ENCODE peak calls at places on chromosomes 6 and 20, in nine cellular contexts. K is uterus, P is Peyer's patch, V is thyroid gland, C is body of pancreas, Y is heart left ventricle, I is gastrocnemius medialis, Z is IMR-90, S is HepG2. D is an unnamed sample. For H3K4me1, the result is how much of the 10 kb centered on the place peaks cover.

GRCh38 chr6:89260310-89260709 is 43.2 kb upstream of the GABRR1 start:
- DNase-seq in K (no peak), P (no peak), V (no peak), C (no peak), Y (no peak), I (no peak), Z (no peak), S (no peak), D (no peak)

GRCh38 chr6:170049641-170050491 is 241.0 kb downstream of the DLL1 start:
- DNase-seq in K (peak), P (peak), V (peak), C (peak), Y (peak), I (peak), Z (peak), S (no peak), D (peak)

GRCh38 chr6:90183587-90184333 is 112.9 kb downstream of the BACH2 start:
- DNase-seq in K (no peak), P (no peak), V (no peak), C (no peak), Y (no peak), I (no peak), Z (no peak), S (no peak), D (no peak)

GRCh38 chr6:169020821-169021220 is 232.8 kb downstream of the THBS2 start:
- DNase-seq in K (no peak), P (no peak), V (no peak), C (no peak), Y (no peak), I (no peak), Z (no peak), S (no peak), D (no peak)

GRCh38 chr20:45834797-45835161 is 1.2 kb downstream of the SNX21 start:
- DNase-seq in K (no peak), P (no peak), V (no peak), C (no peak), Y (peak), I (no peak), Z (no peak), S (no peak), D (no peak)

GRCh38 chr6:32790306-32790705 is 26.5 kb downstream of the HLA-DOB start:
- DNase-seq in K (no peak), P (no peak), V (no peak), C (no peak), Y (no peak), I (no peak), Z (no peak), S (peak), D (no peak)

GRCh38 chr20:40682104-40683045 is 6.7 kb downstream of the MAFB start:
- DNase-seq in K (no peak), P (no peak), V (peak), C (peak), Y (peak), I (no peak), Z (no peak), S (peak), D (no peak)

GRCh38 chr6:169810066-169810989 is 58.9 kb downstream of the ERMARD start:
- DNase-seq in K (no peak), P (peak), V (no peak), C (no peak), Y (no peak), I (no peak), Z (no peak), S (peak), D (peak)

GRCh38 chr6:147397306-147397705 is 111.2 kb upstream of the SAMD5 start:
- DNase-seq in K (no peak), P (no peak), V (no peak), C (no peak), Y (no peak), I (no peak), Z (no peak), S (no peak), D (no peak)

GRCh38 chr20:62350098-62350628 is 16.9 kb downstream of the LAMA5 start:
- DNase-seq in K (no peak), P (peak), V (peak), C (no peak), Y (peak), I (no peak), Z (no peak), S (no peak), D (peak)

GRCh38 chr6:2866183-2866846 is 24.7 kb upstream of the SERPINB1 start:
- DNase-seq in K (no peak), P (no peak), V (no peak), C (no peak), Y (no peak), I (no peak), Z (no peak), S (no peak), D (no peak)

GRCh38 chr6:20572940-20573339 is 38.7 kb downstream of the CDKAL1 start:
- DNase-seq in K (peak), P (no peak), V (no peak), C (no peak), Y (no peak), I (peak), Z (peak), S (peak), D (no peak)

GRCh38 chr6:11710968-11711643 is 67.5 kb downstream of the ADTRP start:
- DNase-seq in K (no peak), P (no peak), V (no peak), C (no peak), Y (no peak), I (no peak), Z (no peak), S (no peak), D (no peak)

GRCh38 chr6:10268661-10269060 is 146.2 kb downstream of the TFAP2A start:
- DNase-seq in K (no peak), P (no peak), V (no peak), C (no peak), Y (no peak), I (no peak), Z (no peak), S (no peak), D (no peak)

GRCh38 chr20:34720266-34720665 is 16.1 kb downstream of the TP53INP2 start:
- DNase-seq in K (no peak), P (no peak), V (peak), C (peak), Y (no peak), I (no peak), Z (peak), S (no peak), D (no peak)

GRCh38 chr6:9499709-9500108 is 915.2 kb downstream of the TFAP2A start:
- DNase-seq in K (no peak), P (no peak), V (no peak), C (no peak), Y (no peak), I (no peak), Z (no peak), S (no peak), D (no peak)

GRCh38 chr6:125759184-125759902 is 9.9 kb downstream of the HEY2 start:
- DNase-seq in K (no peak), P (no peak), V (no peak), C (peak), Y (peak), I (no peak), Z (no peak), S (no peak), D (no peak)

GRCh38 chr6:51844391-51844735 is 243.1 kb downstream of the PKHD1 start:
- DNase-seq in K (no peak), P (no peak), V (peak), C (no peak), Y (no peak), I (no peak), Z (no peak), S (no peak), D (no peak)

GRCh38 chr6:17968081-17968518 is 19.3 kb downstream of the KIF13A start:
- DNase-seq in K (no peak), P (no peak), V (peak), C (no peak), Y (no peak), I (peak), Z (peak), S (no peak), D (no peak)

GRCh38 chr6:54907316-54907715 is 60.7 kb downstream of the FAM83B start:
- DNase-seq in K (no peak), P (no peak), V (no peak), C (no peak), Y (no peak), I (no peak), Z (no peak), S (no peak), D (no peak)

GRCh38 chr20:26218301-26218700 is 521.6 kb upstream of the ZNF337 start:
- DNase-seq in K (no peak), P (no peak), V (no peak), C (no peak), Y (no peak), I (no peak), Z (peak), S (no peak), D (no peak)

GRCh38 chr6:150910561-150910960 is 45.1 kb downstream of the MTHFD1L start:
- DNase-seq in K (no peak), P (no peak), V (no peak), C (no peak), Y (no peak), I (no peak), Z (no peak), S (no peak), D (no peak)

GRCh38 chr6:35920793-35921732 is at the start of gene SRPK1:
- DNase-seq in K (peak), P (peak), V (peak), C (peak), Y (peak), I (peak), Z (peak), S (peak), D (peak)
- TF ChIP-seq POLR2A in K (peak), P (peak), V (no peak), C (peak), Y (peak), I (peak), Z (peak), S (peak), D (peak)

GRCh38 chr20:48850681-48851299 is 23.0 kb upstream of the PREX1 start:
- DNase-seq in K (no peak), P (no peak), V (no peak), C (no peak), Y (no peak), I (no peak), Z (no peak), S (no peak), D (no peak)

GRCh38 chr20:48852609-48853008 is 24.8 kb upstream of the PREX1 start:
- DNase-seq in K (no peak), P (no peak), V (no peak), C (no peak), Y (no peak), I (no peak), Z (no peak), S (no peak), D (no peak)

GRCh38 chr20:48849779-48850178 is 22.0 kb upstream of the PREX1 start:
- DNase-seq in K (no peak), P (no peak), V (no peak), C (no peak), Y (no peak), I (no peak), Z (no peak), S (no peak), D (no peak)

GRCh38 chr20:48851579-48851978 is 23.8 kb upstream of the PREX1 start:
- DNase-seq in K (no peak), P (no peak), V (no peak), C (no peak), Y (no peak), I (no peak), Z (no peak), S (peak), D (no peak)

DNA sequence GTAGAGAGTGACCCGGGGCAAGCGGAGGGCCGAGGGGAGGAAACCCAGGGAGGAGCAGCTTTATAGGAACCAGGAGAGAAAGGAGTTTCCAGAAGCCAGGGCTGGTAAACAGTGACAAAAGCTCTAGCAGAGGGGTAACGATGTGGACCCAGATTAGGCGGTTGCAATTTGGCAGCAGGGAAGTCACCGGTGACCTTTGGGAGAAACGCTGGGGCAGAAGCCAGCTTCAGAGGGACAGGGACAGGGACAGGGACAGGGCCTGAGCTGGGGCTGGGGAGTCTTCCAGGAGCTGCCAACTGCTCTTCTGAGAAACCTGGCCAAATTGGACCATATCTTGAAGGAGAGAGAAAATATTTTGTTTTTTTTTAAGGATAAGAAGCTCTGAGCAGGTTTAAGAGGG is 22.5 kb upstream of the PREX1 start:
- DNase-seq in K (no peak), P (no peak), V (no peak), C (no peak), Y (no peak), I (no peak), Z (no peak), S (no peak), D (no peak)
- H3K4me1 ChIP-seq in K (under half), P (under half), V (under half), C (under half), Y (under half), I (under half), Z (under half), S (under half), D (under half)

GRCh38 chr6:85612690-85613474 is 19.2 kb upstream of the SNX14 start:
- DNase-seq in K (no peak), P (no peak), V (no peak), C (no peak), Y (no peak), I (no peak), Z (no peak), S (no peak), D (no peak)
- TF ChIP-seq POLR2A in K (no peak), P (no peak), V (no peak), C (no peak), Y (no peak), I (no peak), Z (no peak), S (no peak), D (no peak)

GRCh38 chr6:165679326-165679725 is 16.3 kb upstream of the PDE10A start:
- DNase-seq in K (no peak), P (no peak), V (peak), C (no peak), Y (no peak), I (no peak), Z (no peak), S (no peak), D (no peak)
- H3K4me1 ChIP-seq in K (under half), P (under half), V (under half), C (under half), Y (under half), I (under half), Z (under half), S (under half), D (under half)

GRCh38 chr6:30678964-30679726 is 6.3 kb upstream of the DHX16 start:
- DNase-seq in K (peak), P (peak), V (peak), C (peak), Y (peak), I (peak), Z (peak), S (peak), D (peak)
- TF ChIP-seq POLR2A in K (no peak), P (no peak), V (no peak), C (no peak), Y (no peak), I (no peak), Z (no peak), S (no peak), D (no peak)

DNA sequence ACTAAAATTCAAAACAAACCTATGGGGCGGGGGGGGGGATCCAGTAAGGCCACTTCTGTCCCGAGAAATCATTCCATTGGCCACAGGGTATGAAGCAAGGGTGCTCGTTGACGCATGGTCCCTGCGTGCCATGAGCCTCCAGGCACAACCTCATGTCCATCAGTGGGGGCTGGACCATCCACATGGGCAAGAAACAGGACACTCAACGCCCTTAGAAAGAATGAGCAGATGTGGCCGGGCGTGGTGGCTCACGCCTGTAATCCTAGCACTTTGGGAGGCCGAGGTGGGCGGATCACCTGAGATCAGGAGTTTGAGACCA is 12.1 kb downstream of the TGM2 start:
- DNase-seq in K (no peak), P (no peak), V (no peak), C (peak), Y (peak), I (no peak), Z (no peak), S (no peak), D (no peak)
- H3K4me1 ChIP-seq in K (under half), P (under half), V (under half), C (under half), Y (half or more), I (under half), Z (under half), S (under half), D (under half)

DNA sequence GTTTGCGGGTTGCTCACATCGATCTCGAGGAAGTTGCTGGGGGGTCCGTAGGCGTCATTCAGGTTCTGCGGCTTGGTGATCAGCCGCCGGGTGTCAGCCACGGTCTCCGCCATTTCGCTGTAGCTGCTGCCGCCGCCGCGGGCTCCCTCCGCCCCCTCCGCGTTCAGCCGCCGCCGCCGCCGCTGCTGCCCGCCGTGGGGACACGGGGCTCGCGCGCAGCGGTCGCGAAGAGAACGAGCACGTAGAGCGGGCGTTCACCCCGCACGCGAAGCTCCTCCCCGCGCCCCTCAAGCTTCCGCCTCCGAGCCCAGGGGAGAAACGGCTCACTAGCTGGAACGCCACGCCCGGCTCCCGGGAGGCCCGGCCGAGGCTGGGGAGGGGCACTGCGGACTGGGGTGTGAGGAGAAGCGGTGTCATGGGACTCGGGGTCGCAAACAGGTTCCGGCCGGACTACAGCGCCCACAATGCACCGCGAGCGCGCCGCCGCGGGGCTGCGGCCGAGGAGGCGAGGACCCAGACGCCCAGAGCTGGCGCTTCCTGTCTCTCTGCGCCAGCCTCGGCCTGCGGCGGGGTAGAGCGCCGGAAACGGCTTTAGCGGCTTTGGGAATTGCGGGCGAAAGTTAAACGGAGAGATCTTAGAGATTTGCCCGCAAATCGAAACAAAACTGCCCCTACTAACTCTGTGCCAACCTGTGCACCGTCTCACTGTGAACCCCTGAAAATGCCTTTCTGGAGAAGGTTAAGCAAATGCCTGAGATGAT is at the start of gene SNX3:
- DNase-seq in K (peak), P (peak), V (peak), C (peak), Y (peak), I (peak), Z (peak), S (peak), D (peak)
- TF ChIP-seq POLR2A in K (peak), P (peak), V (no peak), C (peak), Y (peak), I (peak), Z (peak), S (peak), D (peak)

GRCh38 chr6:108574457-108575149 is 13.9 kb downstream of the FOXO3 start:
- DNase-seq in K (no peak), P (no peak), V (no peak), C (peak), Y (peak), I (no peak), Z (no peak), S (no peak), D (no peak)

GRCh38 chr6:108578595-108579038 is 17.9 kb downstream of the FOXO3 start:
- DNase-seq in K (no peak), P (no peak), V (no peak), C (no peak), Y (no peak), I (no peak), Z (peak), S (no peak), D (no peak)

GRCh38 chr6:108578166-108578565 is 17.4 kb downstream of the FOXO3 start:
- DNase-seq in K (no peak), P (no peak), V (no peak), C (no peak), Y (no peak), I (no peak), Z (no peak), S (no peak), D (no peak)

GRCh38 chr6:108576724-108577123 is 16.0 kb downstream of the FOXO3 start:
- DNase-seq in K (no peak), P (no peak), V (no peak), C (no peak), Y (no peak), I (no peak), Z (no peak), S (no peak), D (no peak)

DNA sequence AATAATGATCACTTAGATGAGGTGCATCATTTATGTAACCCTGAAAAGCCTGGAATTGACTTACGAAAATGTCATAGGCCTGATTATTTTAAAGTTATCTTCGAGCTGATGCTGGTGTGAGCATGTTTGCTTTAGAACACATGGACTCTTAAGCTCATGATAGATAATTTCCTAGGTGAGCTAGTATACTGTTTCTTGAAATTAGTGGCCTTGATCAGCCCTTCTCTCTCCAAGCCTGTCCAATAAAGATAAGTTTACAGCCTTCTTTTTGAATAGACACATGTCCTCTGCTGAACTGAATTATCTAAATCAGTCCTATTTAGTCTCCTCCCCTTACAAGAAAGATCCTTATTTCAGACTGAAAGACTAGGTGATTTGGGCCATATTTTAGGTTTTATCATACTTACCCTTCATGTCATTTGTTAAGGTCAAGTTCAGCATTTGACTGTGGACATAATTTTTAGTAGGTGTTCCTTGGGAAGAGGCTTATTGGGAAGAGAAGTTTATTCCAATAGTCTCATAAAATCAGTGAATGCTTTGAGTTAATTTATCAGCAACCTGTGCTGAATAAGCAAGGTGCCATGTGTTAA is 15.3 kb downstream of the FOXO3 start:
- DNase-seq in K (no peak), P (no peak), V (no peak), C (no peak), Y (no peak), I (no peak), Z (no peak), S (no peak), D (no peak)
- H3K4me1 ChIP-seq in K (under half), P (half or more), V (under half), C (half or more), Y (half or more), I (half or more), Z (under half), S (under half), D (half or more)

GRCh38 chr6:41724638-41725501 is 10.5 kb downstream of the TFEB start:
- DNase-seq in K (no peak), P (no peak), V (no peak), C (no peak), Y (no peak), I (no peak), Z (no peak), S (no peak), D (no peak)

GRCh38 chr6:41727705-41728072 is 7.7 kb downstream of the TFEB start:
- DNase-seq in K (no peak), P (no peak), V (no peak), C (no peak), Y (no peak), I (no peak), Z (no peak), S (no peak), D (no peak)

GRCh38 chr6:41728073-41728936 is 7.1 kb downstream of the TFEB start:
- DNase-seq in K (no peak), P (peak), V (peak), C (peak), Y (peak), I (peak), Z (no peak), S (peak), D (peak)

GRCh38 chr6:41728954-41729353 is 6.5 kb downstream of the TFEB start:
- DNase-seq in K (no peak), P (no peak), V (no peak), C (no peak), Y (no peak), I (no peak), Z (no peak), S (no peak), D (no peak)

DNA sequence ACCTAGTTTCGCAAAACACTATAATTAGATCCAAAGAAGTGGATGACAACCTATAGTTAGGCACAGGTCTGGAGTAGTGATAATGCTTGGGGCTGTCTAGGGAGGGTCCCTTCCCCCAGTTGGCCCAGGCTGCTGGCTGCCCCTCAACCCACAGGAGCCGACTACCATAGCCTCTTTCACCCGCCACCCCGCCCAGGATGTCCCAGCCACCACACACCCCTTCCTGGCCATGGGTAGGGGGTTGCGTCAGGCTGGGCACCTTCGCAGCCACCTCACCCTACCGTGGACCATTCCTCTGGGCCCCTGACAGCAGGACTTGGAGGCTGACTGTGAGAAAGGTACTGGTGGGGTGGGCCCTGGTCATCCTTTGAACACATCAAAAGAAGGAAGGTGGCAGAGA is 8.5 kb downstream of the TFEB start:
- DNase-seq in K (no peak), P (no peak), V (no peak), C (no peak), Y (no peak), I (no peak), Z (no peak), S (no peak), D (no peak)
- TF ChIP-seq POLR2A in K (no peak), P (no peak), V (no peak), C (no peak), Y (no peak), I (no peak), Z (no peak), S (no peak), D (no peak)

D was measured in transverse colon.